ENCODE peak calls at places on chromosomes 5 and 9, in eight cellular contexts. U, P, D, S, L, W, Z and C are unnamed samples. For H3K4me1, the result is how much of the 10 kb centered on the place peaks cover.

GRCh38 chr9:109475526-109475925 is 22.6 kb downstream of the PTPN3 start:
- DNase-seq in U (no peak), P (no peak), D (no peak), S (peak), L (no peak), W (no peak), Z (no peak), C (no peak)

GRCh38 chr9:127346584-127346983 is 50.4 kb upstream of the SLC2A8 start:
- DNase-seq in U (no peak), P (no peak), D (no peak), S (no peak), L (no peak), W (no peak), Z (peak), C (no peak)

GRCh38 chr5:137201876-137202275 is 297.2 kb downstream of the SPOCK1 start:
- DNase-seq in U (no peak), P (no peak), D (no peak), S (peak), L (no peak), W (no peak), Z (no peak), C (no peak)

GRCh38 chr5:68329554-68329953 is 114.0 kb downstream of the PIK3R1 start:
- DNase-seq in U (no peak), P (no peak), D (no peak), S (no peak), L (no peak), W (no peak), Z (no peak), C (peak)

GRCh38 chr9:109717342-109717741 is 62.7 kb upstream of the PALM2AKAP2 start:
- DNase-seq in U (no peak), P (no peak), D (peak), S (no peak), L (no peak), W (no peak), Z (no peak), C (no peak)

GRCh38 chr9:9299134-9299533 is 1313.7 kb downstream of the PTPRD start:
- DNase-seq in U (no peak), P (no peak), D (no peak), S (no peak), L (no peak), W (no peak), Z (no peak), C (no peak)

GRCh38 chr9:137515338-137515724 is 34.9 kb downstream of the PNPLA7 start:
- DNase-seq in U (no peak), P (no peak), D (no peak), S (no peak), L (no peak), W (no peak), Z (no peak), C (no peak)

GRCh38 chr5:141811287-141812155 is 66.7 kb downstream of the PCDH1 start:
- DNase-seq in U (peak), P (no peak), D (no peak), S (no peak), L (no peak), W (no peak), Z (peak), C (no peak)

GRCh38 chr5:89942171-89942570 is 467.4 kb downstream of the CETN3 start:
- DNase-seq in U (no peak), P (no peak), D (no peak), S (no peak), L (no peak), W (no peak), Z (no peak), C (no peak)

GRCh38 chr9:35660966-35661413 is 2.9 kb downstream of the CCDC107 start:
- DNase-seq in U (no peak), P (no peak), D (peak), S (no peak), L (no peak), W (no peak), Z (no peak), C (no peak)

GRCh38 chr5:98309785-98310566 is 463.5 kb upstream of the RGMB start:
- DNase-seq in U (no peak), P (no peak), D (peak), S (no peak), L (peak), W (no peak), Z (no peak), C (no peak)

DNA sequence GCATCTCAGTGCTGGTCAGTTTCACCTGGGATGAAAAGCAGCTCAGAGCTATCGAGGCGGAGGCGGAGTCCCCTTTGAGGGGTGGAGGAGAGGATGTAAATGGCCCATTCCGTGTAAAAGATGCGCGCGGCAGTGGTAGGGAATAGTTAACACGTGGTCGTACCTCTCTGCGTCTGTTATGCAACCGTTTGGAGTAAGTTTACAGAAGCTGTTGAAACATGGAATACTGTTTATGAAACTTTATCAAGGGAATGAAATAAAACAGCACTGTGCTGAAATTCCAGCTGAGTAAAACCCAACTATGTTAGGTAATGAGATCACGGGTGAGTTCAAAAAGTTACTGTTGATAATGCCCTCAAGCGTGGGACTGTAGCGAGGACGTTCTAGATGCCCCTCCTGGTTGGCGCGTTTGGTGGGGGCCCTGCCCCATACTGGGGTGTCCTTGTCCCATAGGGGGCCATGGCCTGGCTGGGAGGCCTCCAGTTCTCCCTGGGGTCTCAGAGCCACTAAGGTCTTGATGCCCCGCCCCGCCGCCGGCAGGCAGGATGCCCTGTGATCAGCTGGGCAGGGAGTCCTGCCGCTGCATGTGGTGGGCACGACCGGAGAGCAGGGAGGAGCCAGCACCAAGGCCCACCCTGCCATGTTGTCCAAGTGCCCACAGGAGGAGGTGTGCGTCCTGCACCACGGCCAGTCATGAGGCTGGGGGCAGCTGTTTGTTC is 90.9 kb downstream of the COL5A1 start:
- DNase-seq in U (no peak), P (no peak), D (no peak), S (no peak), L (no peak), W (no peak), Z (no peak), C (no peak)
- H3K4me1 ChIP-seq in U (under half), P (under half), D (under half), S (under half), L (under half), W (under half), Z (under half), C (half or more)

DNA sequence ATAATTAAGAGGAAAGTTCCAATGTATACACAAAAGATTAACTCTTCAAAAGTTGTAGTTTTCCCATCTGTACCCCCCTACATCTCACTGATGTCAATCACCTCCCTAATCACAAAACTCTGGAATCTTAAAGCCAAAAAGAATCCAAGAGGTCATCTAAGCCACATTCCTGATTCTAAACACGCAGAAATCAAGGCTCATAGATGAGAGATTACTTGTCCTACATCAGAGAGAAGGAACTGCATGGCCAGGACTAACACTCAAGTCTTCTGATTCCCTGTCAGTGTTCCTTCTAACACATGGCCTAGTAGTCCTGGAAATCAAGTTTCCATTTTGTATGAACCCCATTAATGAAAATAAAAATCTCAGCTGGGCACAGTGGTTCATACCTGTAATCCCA is 58.7 kb downstream of the MAPKAP1 start:
- DNase-seq in U (no peak), P (no peak), D (no peak), S (no peak), L (no peak), W (no peak), Z (no peak), C (no peak)
- H3K4me1 ChIP-seq in U (under half), P (under half), D (under half), S (under half), L (under half), W (under half), Z (under half), C (under half)

GRCh38 chr5:10762178-10762775 is 1.2 kb upstream of the DAP start:
- DNase-seq in U (no peak), P (peak), D (no peak), S (peak), L (no peak), W (peak), Z (no peak), C (no peak)

GRCh38 chr5:10761842-10762165 is 770 bp upstream of the DAP start:
- DNase-seq in U (no peak), P (no peak), D (no peak), S (no peak), L (no peak), W (no peak), Z (no peak), C (no peak)

GRCh38 chr5:10760976-10761841 is at the start of gene DAP:
- DNase-seq in U (peak), P (peak), D (peak), S (peak), L (peak), W (peak), Z (peak), C (no peak)

GRCh38 chr5:10759111-10759510 is 1.9 kb downstream of the DAP start:
- DNase-seq in U (no peak), P (no peak), D (no peak), S (no peak), L (no peak), W (no peak), Z (no peak), C (no peak)

DNA sequence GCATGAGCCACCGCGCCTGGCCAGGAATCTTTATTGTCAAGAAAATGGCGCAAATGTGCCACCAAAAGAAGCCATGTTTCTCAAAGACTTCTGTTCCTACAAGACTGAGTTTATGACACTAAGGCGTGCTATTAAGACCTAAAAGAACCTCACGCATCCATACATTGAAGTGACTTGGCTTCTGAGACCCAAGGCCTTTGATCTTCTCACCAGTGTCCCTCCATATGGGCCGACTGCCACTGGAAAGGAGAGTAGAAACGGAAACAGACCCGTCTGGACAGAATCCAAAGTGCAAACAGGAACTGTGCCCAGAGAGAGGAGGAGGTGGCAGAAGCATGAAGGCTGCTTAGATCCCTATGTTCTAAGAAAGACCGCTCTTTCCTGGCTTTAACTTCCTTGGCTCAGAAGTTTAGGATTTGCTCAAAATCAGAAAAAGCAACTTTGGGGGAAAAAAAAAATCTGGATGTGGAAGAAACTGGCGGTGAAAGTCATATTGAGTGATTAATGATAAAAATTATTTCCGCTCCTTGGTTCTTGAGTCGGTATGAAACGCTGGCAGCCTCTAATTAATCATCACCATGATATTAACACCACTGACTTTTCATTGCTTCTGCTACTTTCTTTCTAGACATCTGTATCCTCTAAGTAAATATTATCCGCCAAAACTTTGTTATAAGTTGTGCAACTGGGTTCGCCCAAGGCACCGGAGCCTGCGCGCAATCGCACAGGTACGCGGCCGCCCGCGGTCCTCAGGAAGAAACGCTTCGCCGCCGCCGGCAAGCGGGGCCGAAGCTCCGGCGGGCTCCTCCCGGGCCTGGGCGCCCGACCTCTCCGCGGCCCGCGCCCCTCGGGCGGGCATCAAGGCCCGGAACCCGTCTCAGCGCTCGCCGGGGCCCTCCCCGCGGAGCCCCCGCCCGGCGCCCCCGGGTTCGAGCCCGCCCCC is 730 bp downstream of the DAP start:
- DNase-seq in U (no peak), P (no peak), D (peak), S (no peak), L (peak), W (peak), Z (peak), C (no peak)
- H3K4me1 ChIP-seq in U (under half), P (under half), D (under half), S (half or more), L (under half), W (under half), Z (under half), C (half or more)

GRCh38 chr5:155974369-155974768 is 352.6 kb upstream of the SGCD start:
- DNase-seq in U (no peak), P (no peak), D (no peak), S (no peak), L (no peak), W (no peak), Z (no peak), C (no peak)

GRCh38 chr5:155969510-155969909 is 357.5 kb upstream of the SGCD start:
- DNase-seq in U (no peak), P (no peak), D (no peak), S (no peak), L (no peak), W (no peak), Z (no peak), C (no peak)
- H3K4me1 ChIP-seq in U (under half), P (under half), D (under half), S (under half), L (under half), W (under half), Z (under half), C (under half)

GRCh38 chr5:172642926-172643325 is 1.9 kb downstream of the NEURL1B start:
- DNase-seq in U (no peak), P (no peak), D (no peak), S (no peak), L (no peak), W (no peak), Z (no peak), C (no peak)

GRCh38 chr5:172644229-172644628 is 3.2 kb downstream of the NEURL1B start:
- DNase-seq in U (peak), P (no peak), D (no peak), S (no peak), L (no peak), W (no peak), Z (no peak), C (no peak)

GRCh38 chr5:172645271-172645670 is 4.2 kb downstream of the NEURL1B start:
- DNase-seq in U (peak), P (no peak), D (no peak), S (no peak), L (no peak), W (no peak), Z (no peak), C (no peak)

GRCh38 chr5:172643392-172643871 is 2.4 kb downstream of the NEURL1B start:
- DNase-seq in U (peak), P (no peak), D (no peak), S (no peak), L (no peak), W (no peak), Z (no peak), C (no peak)

DNA sequence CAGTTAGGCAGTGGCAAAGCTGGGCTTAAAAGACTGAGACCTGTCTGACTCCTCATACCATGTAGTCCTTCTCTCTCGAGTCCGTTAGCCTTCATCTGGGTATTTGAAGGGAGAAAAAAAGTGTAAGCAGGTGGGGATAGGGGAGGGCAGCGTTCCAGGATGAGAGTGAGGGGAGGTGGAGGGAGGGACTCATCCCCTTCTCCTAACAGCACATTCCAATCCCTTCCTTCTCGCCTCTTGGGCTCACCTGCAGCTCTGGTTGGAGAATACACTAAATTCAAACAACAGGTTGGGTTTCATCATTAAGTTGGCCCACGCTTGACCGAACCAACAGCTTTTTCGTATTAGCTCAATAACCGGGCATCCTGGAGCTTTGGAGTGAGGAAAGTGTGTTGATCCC is 3.6 kb downstream of the NEURL1B start:
- DNase-seq in U (peak), P (no peak), D (no peak), S (no peak), L (no peak), W (no peak), Z (no peak), C (no peak)
- H3K4me1 ChIP-seq in U (under half), P (half or more), D (under half), S (half or more), L (under half), W (under half), Z (under half), C (under half)

GRCh38 chr9:121369595-121370265 is at the start of gene STOM:
- DNase-seq in U (peak), P (peak), D (no peak), S (peak), L (peak), W (peak), Z (no peak), C (no peak)
- H3K4me1 ChIP-seq in U (under half), P (half or more), D (under half), S (half or more), L (under half), W (under half), Z (under half), C (half or more)

GRCh38 chr5:173774212-173774850 is 113.8 kb upstream of the CPEB4 start:
- DNase-seq in U (no peak), P (peak), D (no peak), S (no peak), L (no peak), W (no peak), Z (no peak), C (no peak)

GRCh38 chr5:173771743-173772406 is 116.3 kb upstream of the CPEB4 start:
- DNase-seq in U (no peak), P (no peak), D (no peak), S (no peak), L (no peak), W (no peak), Z (no peak), C (no peak)

GRCh38 chr5:173770637-173771036 is 117.5 kb upstream of the CPEB4 start:
- DNase-seq in U (no peak), P (no peak), D (no peak), S (no peak), L (no peak), W (no peak), Z (no peak), C (no peak)

GRCh38 chr5:173771058-173771742 is 116.9 kb upstream of the CPEB4 start:
- DNase-seq in U (no peak), P (no peak), D (no peak), S (no peak), L (no peak), W (no peak), Z (no peak), C (no peak)

GRCh38 chr5:173772407-173773059 is 115.6 kb upstream of the CPEB4 start:
- DNase-seq in U (no peak), P (no peak), D (no peak), S (no peak), L (no peak), W (no peak), Z (no peak), C (no peak)
- H3K4me1 ChIP-seq in U (under half), P (under half), D (under half), S (under half), L (under half), W (under half), Z (under half), C (under half)

GRCh38 chr5:142955628-142956027 is 185.5 kb downstream of the ARHGAP26 start:
- DNase-seq in U (no peak), P (no peak), D (no peak), S (no peak), L (no peak), W (no peak), Z (no peak), C (no peak)
- H3K4me1 ChIP-seq in U (under half), P (under half), D (under half), S (under half), L (under half), W (under half), Z (under half), C (under half)